ENCODE peak calls at places on chromosome 13, in six cellular contexts. One of them, this sample, is unnamed.

GRCh38 chr13:111639994-111640393 is 319.6 kb downstream of the TEX29 start:
- DNase-seq in GM23248: no peak
- DNase-seq in breast epithelium: no peak
- DNase-seq in adrenal gland: no peak
- DNase-seq in HepG2: no peak
- DNase-seq in CD8-positive, alpha-beta memory T cell: no peak
- DNase-seq in this sample: no peak

GRCh38 chr13:102440259-102440936 is 38.5 kb upstream of the FGF14 start:
- DNase-seq in HepG2: no peak
- DNase-seq in CD8-positive, alpha-beta memory T cell: no peak
- DNase-seq in GM23248: no peak
- DNase-seq in adrenal gland: no peak
- DNase-seq in breast epithelium: no peak
- DNase-seq in this sample: no peak

GRCh38 chr13:106121173-106121754 is 414.2 kb downstream of the EFNB2 start:
- DNase-seq in HepG2: no peak
- DNase-seq in GM23248: no peak
- DNase-seq in breast epithelium: no peak
- DNase-seq in CD8-positive, alpha-beta memory T cell: no peak
- DNase-seq in adrenal gland: no peak
- DNase-seq in this sample: no peak

GRCh38 chr13:78595819-78596700 is 7.3 kb downstream of the POU4F1 start:
- DNase-seq in GM23248: no peak
- DNase-seq in breast epithelium: no peak
- DNase-seq in HepG2: peak
- DNase-seq in CD8-positive, alpha-beta memory T cell: no peak
- DNase-seq in adrenal gland: no peak
- DNase-seq in this sample: no peak

GRCh38 chr13:68234278-68234677 is 1004.1 kb upstream of the PCDH9 start:
- DNase-seq in CD8-positive, alpha-beta memory T cell: no peak
- DNase-seq in adrenal gland: no peak
- DNase-seq in breast epithelium: no peak
- DNase-seq in HepG2: no peak
- DNase-seq in GM23248: no peak
- DNase-seq in this sample: no peak

GRCh38 chr13:48400820-48401219 is 12.1 kb downstream of the LPAR6 start:
- DNase-seq in adrenal gland: no peak
- DNase-seq in GM23248: peak
- DNase-seq in HepG2: no peak
- DNase-seq in breast epithelium: no peak
- DNase-seq in CD8-positive, alpha-beta memory T cell: no peak
- DNase-seq in this sample: no peak

GRCh38 chr13:93775507-93776108 is 549.0 kb downstream of the GPC6 start:
- DNase-seq in breast epithelium: no peak
- DNase-seq in CD8-positive, alpha-beta memory T cell: no peak
- DNase-seq in HepG2: peak
- DNase-seq in GM23248: peak
- DNase-seq in adrenal gland: no peak
- DNase-seq in this sample: no peak

GRCh38 chr13:42066542-42066941 is 18.1 kb downstream of the DGKH start:
- DNase-seq in HepG2: no peak
- DNase-seq in adrenal gland: no peak
- DNase-seq in CD8-positive, alpha-beta memory T cell: no peak
- DNase-seq in GM23248: peak
- DNase-seq in breast epithelium: no peak
- DNase-seq in this sample: no peak

GRCh38 chr13:31749929-31750328 is 10.6 kb downstream of the RXFP2 start:
- DNase-seq in HepG2: no peak
- DNase-seq in adrenal gland: no peak
- DNase-seq in CD8-positive, alpha-beta memory T cell: no peak
- DNase-seq in GM23248: peak
- DNase-seq in breast epithelium: no peak
- DNase-seq in this sample: no peak

GRCh38 chr13:48448963-48449614 is 36.2 kb upstream of the LPAR6 start:
- DNase-seq in adrenal gland: no peak
- DNase-seq in GM23248: peak
- DNase-seq in breast epithelium: no peak
- DNase-seq in CD8-positive, alpha-beta memory T cell: no peak
- DNase-seq in HepG2: no peak
- DNase-seq in this sample: no peak

GRCh38 chr13:77516342-77516789 is 19.1 kb upstream of the SCEL start:
- DNase-seq in GM23248: peak
- DNase-seq in breast epithelium: no peak
- DNase-seq in CD8-positive, alpha-beta memory T cell: no peak
- DNase-seq in adrenal gland: no peak
- DNase-seq in HepG2: no peak
- DNase-seq in this sample: no peak

GRCh38 chr13:113350065-113350937 is 13.6 kb downstream of the GRTP1 start:
- DNase-seq in CD8-positive, alpha-beta memory T cell: no peak
- DNase-seq in GM23248: peak
- DNase-seq in breast epithelium: no peak
- DNase-seq in HepG2: peak
- DNase-seq in adrenal gland: no peak
- DNase-seq in this sample: no peak

GRCh38 chr13:103516009-103516795 is 450.0 kb upstream of the SLC10A2 start:
- DNase-seq in GM23248: no peak
- DNase-seq in CD8-positive, alpha-beta memory T cell: no peak
- DNase-seq in HepG2: no peak
- DNase-seq in breast epithelium: no peak
- DNase-seq in adrenal gland: no peak
- DNase-seq in this sample: no peak

GRCh38 chr13:60275208-60275607 is 111.5 kb upstream of the DIAPH3 start:
- DNase-seq in adrenal gland: no peak
- DNase-seq in CD8-positive, alpha-beta memory T cell: no peak
- DNase-seq in HepG2: no peak
- DNase-seq in GM23248: no peak
- DNase-seq in breast epithelium: no peak
- DNase-seq in this sample: no peak

GRCh38 chr13:90654970-90655369 is 692.5 kb upstream of the MIR17HG start:
- DNase-seq in adrenal gland: no peak
- DNase-seq in HepG2: no peak
- DNase-seq in CD8-positive, alpha-beta memory T cell: no peak
- DNase-seq in GM23248: no peak
- DNase-seq in breast epithelium: no peak
- DNase-seq in this sample: no peak

GRCh38 chr13:44734204-44734707 is 158.1 kb upstream of the TSC22D1 start:
- DNase-seq in GM23248: peak
- DNase-seq in CD8-positive, alpha-beta memory T cell: no peak
- DNase-seq in breast epithelium: peak
- DNase-seq in HepG2: no peak
- DNase-seq in adrenal gland: peak
- DNase-seq in this sample: no peak

GRCh38 chr13:48483589-48483988 is 49.3 kb downstream of the RCBTB2 start:
- DNase-seq in GM23248: no peak
- DNase-seq in HepG2: no peak
- DNase-seq in adrenal gland: no peak
- DNase-seq in breast epithelium: no peak
- DNase-seq in CD8-positive, alpha-beta memory T cell: no peak
- DNase-seq in this sample: no peak

GRCh38 chr13:75468098-75468497 is 13.9 kb downstream of the TBC1D4 start:
- DNase-seq in adrenal gland: no peak
- DNase-seq in breast epithelium: no peak
- DNase-seq in CD8-positive, alpha-beta memory T cell: no peak
- DNase-seq in HepG2: no peak
- DNase-seq in GM23248: peak
- DNase-seq in this sample: no peak

GRCh38 chr13:91323349-91323748 is 24.1 kb upstream of the MIR17HG start:
- DNase-seq in HepG2: no peak
- DNase-seq in CD8-positive, alpha-beta memory T cell: no peak
- DNase-seq in breast epithelium: no peak
- DNase-seq in adrenal gland: no peak
- DNase-seq in GM23248: no peak
- DNase-seq in this sample: no peak

GRCh38 chr13:32669030-32669646 is 82.9 kb downstream of the PDS5B start:
- DNase-seq in CD8-positive, alpha-beta memory T cell: no peak
- DNase-seq in adrenal gland: no peak
- DNase-seq in HepG2: peak
- DNase-seq in breast epithelium: no peak
- DNase-seq in GM23248: peak
- DNase-seq in this sample: no peak

GRCh38 chr13:34722931-34723330 is 219.1 kb upstream of the NBEA start:
- DNase-seq in CD8-positive, alpha-beta memory T cell: no peak
- DNase-seq in HepG2: no peak
- DNase-seq in breast epithelium: no peak
- DNase-seq in GM23248: no peak
- DNase-seq in adrenal gland: no peak
- DNase-seq in this sample: no peak

GRCh38 chr13:41130356-41130755 is 2.2 kb downstream of the KBTBD6 start:
- DNase-seq in breast epithelium: no peak
- DNase-seq in adrenal gland: no peak
- DNase-seq in HepG2: no peak
- DNase-seq in GM23248: peak
- DNase-seq in CD8-positive, alpha-beta memory T cell: no peak
- DNase-seq in this sample: no peak

DNA sequence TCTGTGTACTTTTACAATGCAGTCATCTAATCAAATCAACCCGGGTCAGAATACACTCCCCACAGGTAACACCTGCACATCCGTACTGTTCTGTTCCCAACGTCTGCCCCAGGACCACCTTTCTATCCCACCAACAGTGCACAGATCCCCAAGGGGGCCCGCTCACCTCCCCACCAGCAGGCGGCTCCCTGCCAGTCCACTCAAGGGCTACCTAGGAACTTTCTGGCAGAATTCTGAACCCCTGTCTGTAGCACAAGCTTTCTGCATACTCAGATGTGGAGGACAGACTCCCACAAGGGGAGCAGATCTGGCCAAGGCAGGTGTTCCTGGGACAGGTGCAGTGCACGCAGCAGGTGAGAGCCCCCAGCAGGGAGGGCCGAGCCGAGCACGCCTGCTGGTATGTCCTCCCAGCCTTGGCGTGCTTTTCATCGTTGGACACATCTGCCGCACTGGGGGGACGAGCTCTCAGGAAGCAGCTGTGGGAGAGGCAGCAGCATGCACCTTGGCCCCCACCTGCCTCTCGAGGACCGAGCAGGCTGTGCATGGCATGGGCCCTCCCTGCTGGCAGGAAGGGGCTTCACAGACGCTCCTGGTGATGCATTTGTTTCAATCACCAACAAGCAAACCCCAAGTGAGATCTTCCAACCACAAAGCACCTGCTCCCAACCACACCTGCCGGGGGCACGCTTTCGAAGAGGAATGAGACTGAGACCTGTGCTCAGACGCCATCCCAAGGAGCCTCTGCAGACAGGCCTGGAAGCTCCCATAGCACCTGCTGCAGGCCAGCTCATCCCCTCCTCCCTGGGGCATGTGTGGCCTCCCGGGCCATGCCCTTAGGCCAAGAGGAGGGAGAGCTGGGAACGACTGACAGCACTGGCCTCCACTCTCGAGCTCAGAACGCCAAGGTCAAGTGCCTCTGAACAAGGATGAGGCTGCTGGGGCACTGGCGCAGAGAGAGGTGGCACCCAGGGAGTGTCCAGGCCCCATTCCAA is 35.9 kb downstream of the RAB20 start:
- DNase-seq in CD8-positive, alpha-beta memory T cell: no peak
- DNase-seq in HepG2: no peak
- DNase-seq in breast epithelium: no peak
- DNase-seq in adrenal gland: peak
- DNase-seq in GM23248: no peak
- DNase-seq in this sample: no peak
- H3K27ac ChIP-seq in CD8-positive, alpha-beta memory T cell: no peak
- H3K27ac ChIP-seq in HepG2: no peak
- H3K27ac ChIP-seq in breast epithelium: peak
- H3K27ac ChIP-seq in adrenal gland: no peak
- H3K27ac ChIP-seq in GM23248: no peak
- H3K27ac ChIP-seq in this sample: no peak

GRCh38 chr13:50800091-50800739 is 43.3 kb downstream of the DLEU7 start:
- DNase-seq in breast epithelium: no peak
- DNase-seq in GM23248: no peak
- DNase-seq in CD8-positive, alpha-beta memory T cell: no peak
- DNase-seq in adrenal gland: no peak
- DNase-seq in HepG2: no peak
- DNase-seq in this sample: no peak
- H3K27ac ChIP-seq in breast epithelium: no peak
- H3K27ac ChIP-seq in GM23248: no peak
- H3K27ac ChIP-seq in CD8-positive, alpha-beta memory T cell: no peak
- H3K27ac ChIP-seq in adrenal gland: no peak
- H3K27ac ChIP-seq in HepG2: no peak
- H3K27ac ChIP-seq in this sample: no peak

DNA sequence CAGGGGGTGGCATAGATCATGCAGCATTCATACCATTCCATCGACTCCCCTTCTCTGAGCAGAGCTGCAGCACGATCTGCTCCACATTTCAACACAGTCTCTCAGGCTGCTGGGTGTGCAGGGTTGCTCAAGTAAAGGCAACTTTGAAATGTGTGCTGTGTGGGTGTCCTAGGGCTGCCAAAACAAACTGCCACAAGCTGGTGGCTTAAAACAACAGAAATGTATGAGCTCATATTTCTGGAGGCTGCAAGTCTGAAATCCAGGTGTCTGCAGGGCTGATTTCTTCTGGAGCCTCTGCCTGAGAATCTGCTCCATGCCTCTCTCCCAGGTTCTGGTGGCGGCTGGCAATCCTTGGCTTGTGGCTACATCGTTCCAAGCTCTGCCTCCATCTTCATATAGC is 63.7 kb upstream of the WDFY2 start:
- DNase-seq in CD8-positive, alpha-beta memory T cell: no peak
- DNase-seq in adrenal gland: no peak
- DNase-seq in breast epithelium: no peak
- DNase-seq in GM23248: peak
- DNase-seq in HepG2: peak
- DNase-seq in this sample: no peak
- H3K27ac ChIP-seq in CD8-positive, alpha-beta memory T cell: no peak
- H3K27ac ChIP-seq in adrenal gland: no peak
- H3K27ac ChIP-seq in breast epithelium: no peak
- H3K27ac ChIP-seq in GM23248: peak
- H3K27ac ChIP-seq in HepG2: no peak
- H3K27ac ChIP-seq in this sample: no peak

DNA sequence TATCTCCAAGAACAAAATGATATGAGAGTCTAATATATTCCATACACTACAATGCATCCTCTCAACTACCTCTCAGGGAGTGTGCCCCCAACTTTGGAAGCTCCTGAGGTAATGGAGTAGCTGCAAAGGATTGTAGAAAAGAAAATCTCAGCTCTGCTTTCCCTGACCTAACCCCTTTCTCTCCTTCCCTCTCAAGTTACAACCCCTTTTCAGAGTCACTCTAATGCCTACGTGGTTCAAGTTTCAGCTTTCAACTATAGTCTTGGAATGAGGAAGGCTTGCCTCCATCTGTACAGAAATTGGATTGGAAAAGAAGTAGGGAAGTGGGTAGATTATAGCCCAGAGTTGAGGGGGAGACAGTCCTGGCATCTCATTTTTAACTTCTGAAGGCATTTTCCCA is 256.0 kb downstream of the PCDH9 start:
- DNase-seq in CD8-positive, alpha-beta memory T cell: no peak
- DNase-seq in HepG2: no peak
- DNase-seq in GM23248: no peak
- DNase-seq in breast epithelium: no peak
- DNase-seq in adrenal gland: no peak
- DNase-seq in this sample: no peak
- H3K27ac ChIP-seq in CD8-positive, alpha-beta memory T cell: no peak
- H3K27ac ChIP-seq in HepG2: no peak
- H3K27ac ChIP-seq in GM23248: no peak
- H3K27ac ChIP-seq in breast epithelium: no peak
- H3K27ac ChIP-seq in adrenal gland: no peak
- H3K27ac ChIP-seq in this sample: no peak

This sample was measured in CD4-positive, alpha-beta T cell.